ENCODE peak calls at places on chromosome X, in eight cellular contexts. I is adrenal gland, V is ovary, N is tibial artery, O is astrocyte, C is A549, M is H1, L is HCT116. Q is an unnamed sample.

GRCh38 chrX:47068720-47069119 is 9.5 kb upstream of the RGN start:
- DNase-seq in O (no peak), L (no peak), I (no peak), N (no peak), C (no peak), M (no peak), V (no peak), Q (no peak)

GRCh38 chrX:108731144-108731543 is 5.2 kb downstream of the IRS4 start:
- DNase-seq in V (no peak), M (no peak), O (no peak), L (no peak), I (no peak), C (no peak), N (no peak), Q (no peak)

GRCh38 chrX:2685886-2686285 is 5.2 kb upstream of the CD99 start:
- DNase-seq in I (no peak), M (no peak), C (no peak), V (no peak), N (no peak), O (no peak), L (no peak), Q (no peak)

GRCh38 chrX:37818031-37818430 is 29.3 kb downstream of the DYNLT3 start:
- DNase-seq in C (no peak), I (no peak), O (no peak), V (no peak), L (no peak), N (no peak), M (no peak), Q (no peak)

GRCh38 chrX:29090811-29091210 is 503.6 kb downstream of the IL1RAPL1 start:
- DNase-seq in V (no peak), I (no peak), O (peak; percentile 4), C (peak; percentile 6), N (no peak), M (no peak), L (no peak), Q (no peak)

GRCh38 chrX:11667286-11667685 is 1.6 kb upstream of the ARHGAP6 start:
- DNase-seq in O (no peak), M (no peak), I (no peak), V (no peak), N (no peak), C (no peak), L (no peak), Q (no peak)

GRCh38 chrX:40460926-40461325 is 119.8 kb upstream of the ATP6AP2 start:
- DNase-seq in N (no peak), M (no peak), O (peak; percentile 25), L (no peak), C (no peak), I (no peak), V (no peak), Q (no peak)

GRCh38 chrX:104113237-104113965 is 1.1 kb downstream of the ZCCHC18 start:
- DNase-seq in I (peak; percentile 77), M (no peak), O (peak; percentile 31), N (peak; percentile 25), V (peak; percentile 40), C (peak; percentile 69), L (no peak), Q (peak; percentile 71)

GRCh38 chrX:139213241-139213709 is 317.3 kb upstream of the F9 start:
- DNase-seq in L (no peak), V (no peak), O (no peak), N (no peak), I (no peak), M (no peak), C (no peak), Q (no peak)

GRCh38 chrX:102712216-102712966 is at the start of gene GPRASP2:
- DNase-seq in V (peak; percentile 78), O (peak; percentile 4), I (peak; percentile 63), L (no peak), C (peak; percentile 15), N (peak; percentile 54), M (no peak), Q (peak; percentile 83)

GRCh38 chrX:153651540-153652079 is 4.6 kb downstream of the DUSP9 start:
- DNase-seq in I (no peak), O (no peak), V (no peak), N (no peak), L (no peak), C (peak; percentile 35), M (no peak), Q (peak; percentile 56)

GRCh38 chrX:109600114-109600710 is 24.8 kb downstream of the KCNE5 start:
- DNase-seq in L (no peak), C (no peak), I (no peak), V (no peak), O (peak; percentile 23), N (peak; percentile 28), M (no peak), Q (no peak)

GRCh38 chrX:131724292-131724691 is 180.4 kb downstream of the OR13H1 start:
- DNase-seq in M (no peak), V (no peak), N (no peak), I (no peak), O (no peak), C (no peak), L (no peak), Q (no peak)

GRCh38 chrX:32116047-32116446 is 1044.2 kb upstream of the FTHL17 start:
- DNase-seq in M (peak; percentile 1), V (no peak), I (no peak), L (no peak), O (no peak), C (peak; percentile 0), N (no peak), Q (no peak)

GRCh38 chrX:26649534-26649933 is 433.6 kb downstream of the MAGEB5 start:
- DNase-seq in L (peak; percentile 40), V (no peak), M (no peak), C (peak; percentile 35), N (no peak), I (no peak), O (no peak), Q (no peak)

GRCh38 chrX:95911062-95911461 is 773.6 kb upstream of the DIAPH2 start:
- DNase-seq in N (no peak), L (no peak), I (no peak), O (no peak), C (no peak), V (no peak), M (no peak), Q (no peak)

GRCh38 chrX:150486011-150486410 is 82.4 kb upstream of the MTM1 start:
- DNase-seq in M (no peak), O (peak; percentile 18), N (peak; percentile 24), I (peak; percentile 78), C (peak; percentile 62), V (no peak), L (peak; percentile 24), Q (no peak)

GRCh38 chrX:117092641-117093040 is 629.9 kb upstream of the CT83 start:
- DNase-seq in O (no peak), L (no peak), N (no peak), I (no peak), V (no peak), M (no peak), C (no peak), Q (no peak)

GRCh38 chrX:73214366-73215094 is at the start of gene NAP1L2:
- DNase-seq in I (peak; percentile 62), V (peak; percentile 22), L (no peak), O (peak; percentile 42), N (peak; percentile 18), C (peak; percentile 55), M (peak; percentile 5), Q (peak; percentile 66)

DNA sequence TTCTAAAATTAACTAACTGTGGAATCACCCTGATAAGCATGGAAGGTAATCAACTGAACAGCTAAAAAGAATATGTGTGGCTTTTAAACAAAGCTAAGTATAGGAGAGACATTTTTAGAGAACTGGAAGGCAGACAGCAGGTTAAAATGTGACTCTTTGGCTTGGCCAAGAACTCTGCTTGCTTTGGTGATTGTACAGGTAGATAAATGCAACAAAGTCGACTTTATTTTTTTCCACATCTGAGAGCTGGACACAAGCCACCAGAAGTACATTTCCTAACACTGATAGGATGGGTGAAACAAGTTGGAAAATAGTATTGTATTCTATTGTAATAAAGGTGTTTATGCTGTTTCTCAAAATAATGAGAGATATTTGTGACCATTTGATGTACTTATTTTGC is 84.1 kb downstream of the RBMX2 start:
- DNase-seq in V (no peak), C (no peak), L (no peak), M (no peak), I (no peak), O (no peak), N (no peak), Q (no peak)
- H3K4me1 ChIP-seq in V (no peaks in the 10 kb centered on the region), C (no peaks in the 10 kb centered on the region), L (no peaks in the 10 kb centered on the region), M (no peaks in the 10 kb centered on the region), I (no peaks in the 10 kb centered on the region), O (no peaks in the 10 kb centered on the region), N (no peaks in the 10 kb centered on the region), Q (no peaks in the 10 kb centered on the region)

DNA sequence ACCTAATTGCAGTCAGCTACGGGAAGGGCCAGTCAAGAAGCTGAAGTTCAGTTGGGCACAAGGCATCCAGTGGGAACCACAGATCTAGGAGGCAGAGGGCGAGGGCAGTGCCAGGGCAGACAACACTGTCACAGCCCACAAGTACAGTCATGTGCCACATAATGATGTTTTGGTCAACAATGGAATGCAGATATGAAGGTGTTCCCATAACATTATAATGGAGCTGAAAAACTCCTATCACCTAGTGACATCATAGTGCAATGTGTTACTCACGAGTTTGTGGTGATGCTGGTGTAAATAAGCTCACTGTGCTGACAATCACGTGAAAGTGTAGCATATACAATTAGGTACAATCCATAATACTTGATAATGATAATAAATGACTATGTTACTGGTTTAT is 4.5 kb upstream of the TMEM255A start:
- DNase-seq in L (no peak), M (no peak), N (no peak), O (no peak), V (no peak), C (no peak), I (no peak), Q (no peak)
- H3K4me1 ChIP-seq in L (no peaks in the 10 kb centered on the region), M (no peaks in the 10 kb centered on the region), N (no peaks in the 10 kb centered on the region), O (no peaks in the 10 kb centered on the region), V (no peaks in the 10 kb centered on the region), C (no peaks in the 10 kb centered on the region), I (no peaks in the 10 kb centered on the region), Q (peaks cover 4% of the 10 kb centered on the region)

GRCh38 chrX:25021132-25021498 is 5.3 kb upstream of the ARX start:
- DNase-seq in I (no peak), N (no peak), V (no peak), O (no peak), M (no peak), C (no peak), L (no peak), Q (no peak)
- H3K4me1 ChIP-seq in I (no peaks in the 10 kb centered on the region), N (no peaks in the 10 kb centered on the region), V (no peaks in the 10 kb centered on the region), O (peaks cover 2% of the 10 kb centered on the region), M (no peaks in the 10 kb centered on the region), C (peaks cover 14% of the 10 kb centered on the region), L (peaks cover 3% of the 10 kb centered on the region), Q (no peaks in the 10 kb centered on the region)

GRCh38 chrX:66014560-66014959 is 25.3 kb downstream of the VSIG4 start:
- DNase-seq in M (no peak), N (no peak), I (no peak), O (no peak), V (no peak), C (no peak), L (no peak), Q (no peak)
- H3K4me1 ChIP-seq in M (no peaks in the 10 kb centered on the region), N (no peaks in the 10 kb centered on the region), I (no peaks in the 10 kb centered on the region), O (no peaks in the 10 kb centered on the region), V (no peaks in the 10 kb centered on the region), C (no peaks in the 10 kb centered on the region), L (peaks cover 2% of the 10 kb centered on the region), Q (no peaks in the 10 kb centered on the region)

GRCh38 chrX:54407266-54407665 is 32.9 kb upstream of the TSR2 start:
- DNase-seq in N (no peak), M (no peak), I (no peak), C (no peak), V (no peak), L (no peak), O (no peak), Q (no peak)
- H3K4me1 ChIP-seq in N (no peaks in the 10 kb centered on the region), M (no peaks in the 10 kb centered on the region), I (no peaks in the 10 kb centered on the region), C (no peaks in the 10 kb centered on the region), V (no peaks in the 10 kb centered on the region), L (no peaks in the 10 kb centered on the region), O (no peaks in the 10 kb centered on the region), Q (no peaks in the 10 kb centered on the region)

GRCh38 chrX:19640063-19640462 is 124.8 kb upstream of the MAP3K15 start:
- DNase-seq in M (no peak), L (no peak), I (no peak), C (no peak), N (no peak), V (no peak), O (no peak), Q (no peak)
- H3K4me1 ChIP-seq in M (peaks cover 2% of the 10 kb centered on the region), L (no peaks in the 10 kb centered on the region), I (no peaks in the 10 kb centered on the region), C (peaks cover 4% of the 10 kb centered on the region), N (no peaks in the 10 kb centered on the region), V (peaks cover 2% of the 10 kb centered on the region), O (no peaks in the 10 kb centered on the region), Q (no peaks in the 10 kb centered on the region)

Q was measured in kidney.